ENCODE peak calls at places on chromosomes 7 and 10, in seven cellular contexts. T is CD8-positive, alpha-beta T cell; M is tibial nerve; S is body of pancreas; H is WERI-Rb-1; A is sigmoid colon; O is SJSA1. J is an unnamed sample.

GRCh38 chr7:158953912-158954311 is 97.6 kb downstream of the DYNC2I1 start:
- DNase-seq in T (no peak), M (no peak), S (no peak), H (no peak), A (no peak), O (no peak), J (no peak)

GRCh38 chr10:72794260-72794659 is 99.3 kb upstream of the OIT3 start:
- DNase-seq in T (no peak), M (no peak), S (no peak), H (no peak), A (no peak), O (no peak), J (no peak)

GRCh38 chr10:75050520-75050919 is 60.9 kb upstream of the SAMD8 start:
- DNase-seq in T (no peak), M (no peak), S (no peak), H (no peak), A (peak; percentile 46), O (no peak), J (no peak)

GRCh38 chr10:78335691-78336401 is 302.2 kb downstream of the RPS24 start:
- DNase-seq in T (no peak), M (peak; percentile 19), S (peak; percentile 20), H (no peak), A (peak; percentile 73), O (peak; percentile 30), J (no peak)

GRCh38 chr7:6614941-6615737 is at the start of gene ZNF853:
- DNase-seq in T (no peak), M (no peak), S (peak; percentile 29), H (peak; percentile 48), A (no peak), O (no peak), J (no peak)

GRCh38 chr10:58756126-58756525 is 243.5 kb downstream of the BICC1 start:
- DNase-seq in T (no peak), M (no peak), S (no peak), H (no peak), A (no peak), O (no peak), J (no peak)

GRCh38 chr10:69639291-69640195 is 9.5 kb downstream of the FAM241B start:
- DNase-seq in T (peak; percentile 59), M (peak; percentile 53), S (peak; percentile 77), H (peak; percentile 68), A (peak; percentile 41), O (no peak), J (peak; percentile 44)

GRCh38 chr10:72080042-72081035 is 8.0 kb downstream of the SPOCK2 start:
- DNase-seq in T (no peak), M (no peak), S (no peak), H (no peak), A (peak; percentile 44), O (no peak), J (no peak)

GRCh38 chr7:31935115-31935514 is 135.1 kb downstream of the PDE1C start:
- DNase-seq in T (no peak), M (no peak), S (no peak), H (no peak), A (no peak), O (no peak), J (no peak)

GRCh38 chr7:4809091-4809591 is 33.7 kb downstream of the AP5Z1 start:
- DNase-seq in T (peak; percentile 18), M (no peak), S (no peak), H (no peak), A (peak; percentile 76), O (no peak), J (no peak)

GRCh38 chr10:689433-690226 is at the start of gene DIP2C:
- DNase-seq in T (no peak), M (peak; percentile 41), S (peak; percentile 83), H (peak; percentile 61), A (peak; percentile 92), O (peak; percentile 81), J (peak; percentile 52)

GRCh38 chr7:24907311-24907886 is 72.6 kb downstream of the OSBPL3 start:
- DNase-seq in T (no peak), M (no peak), S (no peak), H (no peak), A (no peak), O (no peak), J (no peak)

GRCh38 chr7:25391295-25391861 is 163.1 kb upstream of the NPVF start:
- DNase-seq in T (no peak), M (no peak), S (no peak), H (no peak), A (no peak), O (no peak), J (no peak)

GRCh38 chr7:101121996-101122932 is 4.6 kb upstream of the SERPINE1 start:
- DNase-seq in T (no peak), M (peak; percentile 69), S (peak; percentile 44), H (no peak), A (peak; percentile 91), O (peak; percentile 98), J (peak; percentile 52)

GRCh38 chr10:66752714-66753113 is 173.1 kb upstream of the LRRTM3 start:
- DNase-seq in T (no peak), M (no peak), S (no peak), H (no peak), A (no peak), O (no peak), J (no peak)

GRCh38 chr7:122768827-122769226 is 66.1 kb upstream of the RNF148 start:
- DNase-seq in T (no peak), M (no peak), S (no peak), H (no peak), A (no peak), O (no peak), J (no peak)

GRCh38 chr10:128151031-128151430 is 24.8 kb upstream of the MKI67 start:
- DNase-seq in T (no peak), M (no peak), S (no peak), H (no peak), A (no peak), O (no peak), J (no peak)

GRCh38 chr7:123608991-123609882 is 7.6 kb downstream of the ASB15 start:
- DNase-seq in T (no peak), M (no peak), S (no peak), H (no peak), A (no peak), O (no peak), J (peak; percentile 57)

GRCh38 chr7:33392143-33392542 is 262.8 kb downstream of the BBS9 start:
- DNase-seq in T (no peak), M (no peak), S (no peak), H (peak; percentile 56), A (no peak), O (no peak), J (no peak)

GRCh38 chr10:50624866-50625491 is 1.2 kb upstream of the SGMS1 start:
- DNase-seq in T (peak; percentile 40), M (peak; percentile 57), S (peak; percentile 81), H (peak; percentile 54), A (peak; percentile 86), O (peak; percentile 73), J (peak; percentile 48)

GRCh38 chr10:109824206-109824605 is 99.1 kb downstream of the XPNPEP1 start:
- DNase-seq in T (no peak), M (no peak), S (no peak), H (no peak), A (no peak), O (no peak), J (no peak)

GRCh38 chr10:5434017-5434753 is 21.8 kb downstream of the NET1 start:
- DNase-seq in T (no peak), M (no peak), S (no peak), H (no peak), A (no peak), O (no peak), J (no peak)

GRCh38 chr10:96509017-96509641 is 4.6 kb downstream of the TLL2 start:
- DNase-seq in T (no peak), M (no peak), S (no peak), H (no peak), A (no peak), O (peak; percentile 59), J (no peak)

GRCh38 chr10:52879181-52879607 is 106.6 kb upstream of the MBL2 start:
- DNase-seq in T (no peak), M (no peak), S (no peak), H (no peak), A (no peak), O (no peak), J (no peak)

GRCh38 chr7:8747338-8747737 is 313.9 kb downstream of the NXPH1 start:
- DNase-seq in T (no peak), M (no peak), S (no peak), H (no peak), A (no peak), O (no peak), J (no peak)

GRCh38 chr10:5589963-5590511 is 65.3 kb downstream of the CALML3 start:
- DNase-seq in T (no peak), M (no peak), S (no peak), H (peak; percentile 31), A (no peak), O (peak; percentile 84), J (no peak)

GRCh38 chr7:9939171-9939570 is 1034.5 kb upstream of the PHF14 start:
- DNase-seq in T (no peak), M (no peak), S (no peak), H (no peak), A (no peak), O (no peak), J (no peak)
- H3K27ac ChIP-seq in T (no peak overlapping the region), M (no peak overlapping the region), S (no peak overlapping the region), H (no peak overlapping the region), A (no peak overlapping the region), O (no peak overlapping the region), J (no peak overlapping the region)

DNA sequence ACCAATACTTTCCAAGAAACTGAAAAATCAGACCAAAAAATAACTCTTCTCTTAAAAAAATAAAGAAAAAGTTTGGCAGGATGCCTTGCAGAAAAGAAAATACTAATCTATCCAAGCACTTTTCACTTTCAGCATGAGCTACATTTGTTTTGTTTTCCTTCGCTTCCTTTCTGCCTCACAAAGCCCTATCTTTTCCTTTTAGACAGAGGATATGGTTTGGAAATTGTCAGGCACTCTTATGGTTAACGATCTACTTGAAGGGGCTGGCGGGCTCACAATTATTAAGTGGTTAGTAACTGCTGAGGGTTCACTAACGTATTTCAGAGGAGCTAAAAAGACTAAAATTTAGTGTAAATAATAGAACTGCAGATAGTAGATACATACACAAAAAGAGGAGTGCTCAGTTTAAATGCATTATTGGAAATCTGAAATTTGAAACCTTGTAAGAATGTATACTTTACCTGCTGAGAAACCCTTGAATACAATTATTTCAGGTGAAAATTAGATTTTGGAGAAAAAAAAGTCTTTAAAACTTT is 909 bp upstream of the CDK6 start:
- DNase-seq in T (no peak), M (no peak), S (no peak), H (no peak), A (no peak), O (no peak), J (no peak)
- H3K27ac ChIP-seq in T (no peak overlapping the region), M (peak overlapping the region; percentile 86), S (peak overlapping the region; percentile 82), H (no peak overlapping the region), A (peak overlapping the region; percentile 97), O (peak overlapping the region; percentile 96), J (peak overlapping the region; percentile 80)

DNA sequence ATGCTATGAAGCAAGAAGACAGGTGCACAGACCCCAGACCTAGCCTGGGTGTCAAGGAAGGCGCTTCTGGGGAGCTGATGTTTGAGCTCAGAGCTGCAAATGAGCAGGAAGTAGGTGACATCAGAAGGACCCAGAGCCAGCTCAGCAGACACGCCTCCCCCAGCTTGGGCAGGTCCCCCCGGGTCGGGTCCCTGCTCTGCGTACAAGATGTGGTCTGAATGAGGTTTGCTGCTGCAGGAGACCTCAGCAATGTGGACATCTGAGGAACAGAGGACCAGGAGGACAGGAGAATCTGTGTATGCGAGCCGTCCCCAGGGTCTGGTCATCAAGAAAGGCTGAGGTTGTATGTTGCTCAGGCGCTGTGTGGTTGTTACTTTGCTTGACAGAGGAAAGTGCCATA is 51.8 kb downstream of the TACC2 start:
- DNase-seq in T (no peak), M (no peak), S (no peak), H (no peak), A (peak; percentile 54), O (no peak), J (peak; percentile 10)
- H3K27ac ChIP-seq in T (no peak overlapping the region), M (no peak overlapping the region), S (no peak overlapping the region), H (no peak overlapping the region), A (no peak overlapping the region), O (no peak overlapping the region), J (peak overlapping the region; percentile 84)

GRCh38 chr7:17142831-17143541 is 155.5 kb upstream of the AHR start:
- DNase-seq in T (no peak), M (no peak), S (no peak), H (no peak), A (no peak), O (no peak), J (no peak)
- H3K27ac ChIP-seq in T (no peak overlapping the region), M (peak overlapping the region; percentile 81), S (peak overlapping the region; percentile 8), H (no peak overlapping the region), A (peak overlapping the region; percentile 19), O (peak overlapping the region; percentile 40), J (no peak overlapping the region)